ENCODE peak calls at places on chromosomes 6 and 20, in six cellular contexts. M is ELR, K is iPS DF 19.7, H is anterior cingulate cortex, L is B cell, S is NCI-H2171 treated with DMSO at 0.1 percent for 48 hours. J is an unnamed sample.

GRCh38 chr6:16773376-16773775 is 12.1 kb upstream of the ATXN1 start:
- DNase-seq in M (no peak), K (no peak), H (no peak), L (no peak), S (no peak), J (no peak)

GRCh38 chr6:10266462-10266861 is 148.4 kb downstream of the TFAP2A start:
- DNase-seq in M (no peak), K (no peak), H (no peak), L (no peak), S (no peak), J (no peak)

GRCh38 chr6:143632894-143633293 is 44.9 kb upstream of the PHACTR2 start:
- DNase-seq in M (no peak), K (no peak), H (no peak), L (no peak), S (no peak), J (no peak)

GRCh38 chr20:9269280-9269971 is 200.5 kb downstream of the PLCB4 start:
- DNase-seq in M (peak), K (no peak), H (no peak), L (no peak), S (no peak), J (no peak)

GRCh38 chr6:35007016-35007415 is 118.0 kb downstream of the ANKS1A start:
- DNase-seq in M (no peak), K (no peak), H (no peak), L (no peak), S (no peak), J (no peak)

GRCh38 chr20:17863577-17864292 is 104.9 kb downstream of the SNX5 start:
- DNase-seq in M (no peak), K (no peak), H (no peak), L (no peak), S (no peak), J (no peak)

GRCh38 chr6:133764011-133764812 is 124.7 kb upstream of the TCF21 start:
- DNase-seq in M (peak), K (no peak), H (no peak), L (no peak), S (no peak), J (no peak)

GRCh38 chr20:24160563-24161355 is 172.2 kb upstream of the GGTLC1 start:
- DNase-seq in M (peak), K (peak), H (peak), L (peak), S (peak), J (peak)

GRCh38 chr6:140494321-140495085 is 1120.1 kb upstream of the CITED2 start:
- DNase-seq in M (peak), K (no peak), H (no peak), L (no peak), S (no peak), J (no peak)

GRCh38 chr6:52420668-52421358 is 671 bp downstream of the EFHC1 start:
- DNase-seq in M (peak), K (no peak), H (peak), L (no peak), S (peak), J (no peak)

GRCh38 chr6:64280569-64280968 is 645.0 kb downstream of the PHF3 start:
- DNase-seq in M (peak), K (no peak), H (peak), L (no peak), S (peak), J (peak)

GRCh38 chr6:106642476-106642875 is 13.1 kb downstream of the QRSL1 start:
- DNase-seq in M (no peak), K (no peak), H (no peak), L (no peak), S (no peak), J (no peak)

GRCh38 chr6:145315982-145316600 is 419.2 kb downstream of the EPM2A start:
- DNase-seq in M (peak), K (no peak), H (no peak), L (no peak), S (no peak), J (no peak)

GRCh38 chr20:25120462-25120861 is 38.5 kb upstream of the VSX1 start:
- DNase-seq in M (no peak), K (no peak), H (no peak), L (no peak), S (no peak), J (no peak)

GRCh38 chr6:140372064-140372463 is 997.6 kb upstream of the CITED2 start:
- DNase-seq in M (no peak), K (peak), H (no peak), L (no peak), S (no peak), J (no peak)

GRCh38 chr6:41917528-41917927 is 3.4 kb downstream of the MED20 start:
- DNase-seq in M (peak), K (no peak), H (no peak), L (no peak), S (no peak), J (no peak)

GRCh38 chr20:29756664-29757063 is 1500.8 kb upstream of the DEFB115 start:
- DNase-seq in M (no peak), K (no peak), H (no peak), L (no peak), S (peak), J (no peak)

GRCh38 chr6:39428152-39428551 is 105.7 kb upstream of the KCNK16 start:
- DNase-seq in M (no peak), K (no peak), H (no peak), L (no peak), S (no peak), J (no peak)

GRCh38 chr6:154386848-154387717 is 30.5 kb upstream of the IPCEF1 start:
- DNase-seq in M (peak), K (no peak), H (no peak), L (no peak), S (no peak), J (no peak)

GRCh38 chr20:7617797-7618196 is 322.5 kb downstream of the HAO1 start:
- DNase-seq in M (no peak), K (no peak), H (no peak), L (no peak), S (no peak), J (no peak)